ENCODE peak calls at places on chromosomes 1 and 21, in nine cellular contexts. One of them, this sample, is unnamed. For H3K27me3 and H3K9me2, the result is how much of the 10 kb centered on the place peaks cover.

GRCh38 chr1:211638246-211638645 is 37.2 kb downstream of the NEK2 start:
- DNase-seq in PC-3: no peak
- DNase-seq in HCT116: no peak
- DNase-seq in Karpas-422: no peak
- DNase-seq in SK-N-SH: no peak
- DNase-seq in GM23338: no peak
- DNase-seq in PC-9: no peak
- DNase-seq in hepatocyte: no peak
- DNase-seq in MM.1S: no peak
- DNase-seq in this sample: no peak

GRCh38 chr1:31981976-31982375 is 31.7 kb upstream of the KHDRBS1 start:
- DNase-seq in MM.1S: peak
- DNase-seq in SK-N-SH: no peak
- DNase-seq in hepatocyte: no peak
- DNase-seq in Karpas-422: no peak
- DNase-seq in PC-9: no peak
- DNase-seq in GM23338: no peak
- DNase-seq in HCT116: no peak
- DNase-seq in PC-3: peak
- DNase-seq in this sample: no peak

GRCh38 chr1:74324684-74325448 is 89.7 kb downstream of the TNNI3K start:
- DNase-seq in Karpas-422: no peak
- DNase-seq in GM23338: peak
- DNase-seq in PC-9: no peak
- DNase-seq in SK-N-SH: no peak
- DNase-seq in hepatocyte: no peak
- DNase-seq in MM.1S: no peak
- DNase-seq in HCT116: no peak
- DNase-seq in PC-3: no peak
- DNase-seq in this sample: no peak

GRCh38 chr1:34049477-34049876 is 115.6 kb downstream of the CSMD2 start:
- DNase-seq in Karpas-422: no peak
- DNase-seq in HCT116: no peak
- DNase-seq in SK-N-SH: no peak
- DNase-seq in hepatocyte: no peak
- DNase-seq in MM.1S: no peak
- DNase-seq in GM23338: no peak
- DNase-seq in PC-3: no peak
- DNase-seq in PC-9: no peak
- DNase-seq in this sample: no peak

GRCh38 chr1:37519613-37520012 is 5.0 kb upstream of the MEAF6 start:
- DNase-seq in Karpas-422: no peak
- DNase-seq in PC-3: no peak
- DNase-seq in hepatocyte: no peak
- DNase-seq in GM23338: no peak
- DNase-seq in PC-9: no peak
- DNase-seq in HCT116: no peak
- DNase-seq in MM.1S: no peak
- DNase-seq in SK-N-SH: no peak
- DNase-seq in this sample: no peak

GRCh38 chr1:117501275-117501674 is 104.6 kb upstream of the TENT5C start:
- DNase-seq in PC-3: peak
- DNase-seq in hepatocyte: no peak
- DNase-seq in SK-N-SH: no peak
- DNase-seq in MM.1S: no peak
- DNase-seq in Karpas-422: no peak
- DNase-seq in HCT116: no peak
- DNase-seq in GM23338: no peak
- DNase-seq in PC-9: no peak
- DNase-seq in this sample: peak

GRCh38 chr1:145987926-145988325 is 8.5 kb downstream of the TXNIP start:
- DNase-seq in Karpas-422: no peak
- DNase-seq in MM.1S: no peak
- DNase-seq in PC-9: no peak
- DNase-seq in hepatocyte: no peak
- DNase-seq in PC-3: no peak
- DNase-seq in SK-N-SH: no peak
- DNase-seq in GM23338: no peak
- DNase-seq in HCT116: no peak
- DNase-seq in this sample: no peak

GRCh38 chr1:100622037-100622436 is 84.1 kb downstream of the GPR88 start:
- DNase-seq in HCT116: peak
- DNase-seq in PC-3: peak
- DNase-seq in MM.1S: no peak
- DNase-seq in SK-N-SH: no peak
- DNase-seq in Karpas-422: peak
- DNase-seq in hepatocyte: peak
- DNase-seq in PC-9: peak
- DNase-seq in GM23338: peak
- DNase-seq in this sample: peak

GRCh38 chr1:43435146-43436145 is 18.3 kb downstream of the HYI start:
- DNase-seq in SK-N-SH: no peak
- DNase-seq in Karpas-422: no peak
- DNase-seq in PC-3: no peak
- DNase-seq in GM23338: peak
- DNase-seq in PC-9: no peak
- DNase-seq in HCT116: no peak
- DNase-seq in MM.1S: no peak
- DNase-seq in hepatocyte: no peak
- DNase-seq in this sample: peak

GRCh38 chr1:223242382-223242955 is 99.4 kb upstream of the TLR5 start:
- DNase-seq in HCT116: no peak
- DNase-seq in PC-9: no peak
- DNase-seq in MM.1S: no peak
- DNase-seq in Karpas-422: no peak
- DNase-seq in PC-3: no peak
- DNase-seq in hepatocyte: no peak
- DNase-seq in SK-N-SH: no peak
- DNase-seq in GM23338: no peak
- DNase-seq in this sample: peak

GRCh38 chr1:241934181-241934815 is 23.3 kb upstream of the BECN2 start:
- DNase-seq in SK-N-SH: no peak
- DNase-seq in PC-9: no peak
- DNase-seq in HCT116: no peak
- DNase-seq in PC-3: no peak
- DNase-seq in Karpas-422: no peak
- DNase-seq in MM.1S: no peak
- DNase-seq in GM23338: peak
- DNase-seq in hepatocyte: peak
- DNase-seq in this sample: peak

GRCh38 chr1:183040600-183040999 is 17.4 kb downstream of the LAMC1 start:
- DNase-seq in SK-N-SH: peak
- DNase-seq in HCT116: no peak
- DNase-seq in GM23338: no peak
- DNase-seq in MM.1S: no peak
- DNase-seq in PC-9: no peak
- DNase-seq in PC-3: no peak
- DNase-seq in Karpas-422: no peak
- DNase-seq in hepatocyte: no peak
- DNase-seq in this sample: peak

GRCh38 chr21:40901690-40902089 is 54.7 kb upstream of the DSCAM start:
- DNase-seq in HCT116: no peak
- DNase-seq in PC-9: no peak
- DNase-seq in SK-N-SH: no peak
- DNase-seq in hepatocyte: no peak
- DNase-seq in MM.1S: no peak
- DNase-seq in Karpas-422: no peak
- DNase-seq in PC-3: no peak
- DNase-seq in GM23338: no peak
- DNase-seq in this sample: no peak

GRCh38 chr1:53735681-53736080 is 3.3 kb downstream of the GLIS1 start:
- DNase-seq in HCT116: no peak
- DNase-seq in PC-9: no peak
- DNase-seq in hepatocyte: no peak
- DNase-seq in GM23338: no peak
- DNase-seq in MM.1S: peak
- DNase-seq in Karpas-422: no peak
- DNase-seq in SK-N-SH: no peak
- DNase-seq in PC-3: no peak
- DNase-seq in this sample: no peak
- H3K27me3 ChIP-seq in HCT116: under half
- H3K27me3 ChIP-seq in PC-9: half or more
- H3K27me3 ChIP-seq in hepatocyte: half or more
- H3K27me3 ChIP-seq in GM23338: half or more
- H3K27me3 ChIP-seq in MM.1S: under half
- H3K27me3 ChIP-seq in Karpas-422: under half
- H3K27me3 ChIP-seq in SK-N-SH: under half
- H3K27me3 ChIP-seq in PC-3: under half
- H3K27me3 ChIP-seq in this sample: under half

GRCh38 chr1:230850547-230850946 is 17.8 kb downstream of the C1orf198 start:
- DNase-seq in MM.1S: no peak
- DNase-seq in hepatocyte: no peak
- DNase-seq in PC-9: no peak
- DNase-seq in HCT116: no peak
- DNase-seq in GM23338: no peak
- DNase-seq in SK-N-SH: no peak
- DNase-seq in PC-3: no peak
- DNase-seq in Karpas-422: no peak
- DNase-seq in this sample: no peak

GRCh38 chr1:230849451-230850194 is 18.7 kb downstream of the C1orf198 start:
- DNase-seq in SK-N-SH: no peak
- DNase-seq in PC-9: no peak
- DNase-seq in Karpas-422: no peak
- DNase-seq in PC-3: peak
- DNase-seq in HCT116: no peak
- DNase-seq in GM23338: no peak
- DNase-seq in MM.1S: no peak
- DNase-seq in hepatocyte: peak
- DNase-seq in this sample: peak

GRCh38 chr1:230852959-230853358 is 15.4 kb downstream of the C1orf198 start:
- DNase-seq in GM23338: no peak
- DNase-seq in PC-3: no peak
- DNase-seq in HCT116: no peak
- DNase-seq in hepatocyte: no peak
- DNase-seq in MM.1S: no peak
- DNase-seq in SK-N-SH: no peak
- DNase-seq in PC-9: no peak
- DNase-seq in Karpas-422: no peak
- DNase-seq in this sample: no peak

GRCh38 chr1:230853736-230854135 is 14.6 kb downstream of the C1orf198 start:
- DNase-seq in MM.1S: no peak
- DNase-seq in hepatocyte: no peak
- DNase-seq in SK-N-SH: no peak
- DNase-seq in Karpas-422: no peak
- DNase-seq in GM23338: no peak
- DNase-seq in PC-3: no peak
- DNase-seq in PC-9: no peak
- DNase-seq in HCT116: no peak
- DNase-seq in this sample: no peak

DNA sequence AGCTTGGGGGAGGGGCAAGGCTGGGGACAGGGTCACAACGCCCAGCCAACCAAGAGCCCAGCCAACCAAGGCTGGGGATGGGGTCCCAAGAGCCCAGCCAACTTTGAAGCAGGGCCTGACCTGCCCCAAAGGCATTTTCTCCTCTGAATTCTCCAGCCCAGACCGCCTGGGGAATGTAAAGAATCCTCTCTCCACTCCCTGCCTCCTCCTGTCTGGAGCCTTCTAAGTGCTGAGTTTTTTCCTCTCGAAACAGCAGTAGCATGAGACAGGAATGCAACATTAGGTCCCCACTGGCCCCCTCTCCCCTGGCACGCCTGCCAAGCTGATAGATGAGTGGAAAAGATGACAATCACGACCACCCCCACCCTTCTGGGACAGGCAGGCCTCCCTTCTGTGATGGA is 17.0 kb downstream of the C1orf198 start:
- DNase-seq in HCT116: no peak
- DNase-seq in Karpas-422: no peak
- DNase-seq in SK-N-SH: no peak
- DNase-seq in PC-3: no peak
- DNase-seq in MM.1S: no peak
- DNase-seq in GM23338: peak
- DNase-seq in hepatocyte: peak
- DNase-seq in PC-9: no peak
- DNase-seq in this sample: peak
- H3K4me2 ChIP-seq in HCT116: no peak
- H3K4me2 ChIP-seq in Karpas-422: no peak
- H3K4me2 ChIP-seq in SK-N-SH: peak
- H3K4me2 ChIP-seq in PC-3: no peak
- H3K4me2 ChIP-seq in MM.1S: no peak
- H3K4me2 ChIP-seq in GM23338: no peak
- H3K4me2 ChIP-seq in hepatocyte: no peak
- H3K4me2 ChIP-seq in PC-9: no peak
- H3K4me2 ChIP-seq in this sample: no peak

DNA sequence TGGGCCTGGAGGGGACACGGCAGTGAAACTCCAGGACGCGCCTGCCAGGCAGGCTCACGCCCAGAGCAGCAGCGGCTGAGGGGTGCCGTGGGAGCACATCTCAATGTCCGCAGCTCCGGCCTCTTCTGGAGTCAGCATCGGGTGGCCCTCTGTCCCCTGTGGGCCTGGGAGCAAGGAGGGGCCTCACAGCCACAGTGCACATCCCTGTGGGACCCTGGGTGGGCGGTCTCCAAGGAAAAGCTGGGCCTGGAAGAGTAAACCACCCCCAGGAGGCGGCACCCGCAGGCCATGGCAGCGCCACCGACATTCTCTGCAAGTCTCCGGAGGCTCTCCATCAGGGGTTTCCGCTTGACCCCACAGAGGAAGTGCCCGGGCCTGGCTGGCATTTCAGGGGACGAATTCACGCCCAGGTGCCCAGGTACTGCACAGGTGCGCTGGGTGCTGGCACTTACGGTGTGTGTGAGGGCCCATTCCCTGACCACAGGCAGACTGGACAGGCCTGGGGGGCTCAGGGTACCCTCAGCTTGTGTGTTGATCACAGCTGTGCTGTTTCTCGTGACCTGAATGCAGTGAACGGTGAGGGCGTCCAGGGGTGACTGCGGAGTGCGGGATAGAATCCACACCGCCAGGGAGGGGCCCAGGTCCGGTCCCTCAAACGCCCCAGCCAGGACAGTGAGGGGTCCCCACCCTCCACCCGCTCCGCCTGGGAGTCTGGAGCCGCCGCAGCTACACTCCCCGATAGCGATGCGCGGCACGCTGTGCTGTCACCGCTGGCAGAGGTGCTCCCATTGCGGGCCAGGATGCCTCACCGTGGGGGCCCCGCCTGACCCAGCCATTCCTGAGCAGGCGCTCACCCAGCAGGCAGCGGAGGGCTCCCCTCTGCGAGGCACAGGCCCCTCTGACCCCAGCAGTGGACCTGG is 16.6 kb upstream of the RNF223 start:
- DNase-seq in hepatocyte: no peak
- DNase-seq in MM.1S: no peak
- DNase-seq in PC-3: no peak
- DNase-seq in SK-N-SH: peak
- DNase-seq in PC-9: no peak
- DNase-seq in Karpas-422: no peak
- DNase-seq in GM23338: no peak
- DNase-seq in HCT116: no peak
- DNase-seq in this sample: no peak
- H3K9me2 ChIP-seq in hepatocyte: under half
- H3K9me2 ChIP-seq in MM.1S: under half
- H3K9me2 ChIP-seq in PC-3: under half
- H3K9me2 ChIP-seq in SK-N-SH: under half
- H3K9me2 ChIP-seq in PC-9: under half
- H3K9me2 ChIP-seq in Karpas-422: under half
- H3K9me2 ChIP-seq in GM23338: under half
- H3K9me2 ChIP-seq in HCT116: under half
- H3K9me2 ChIP-seq in this sample: under half

GRCh38 chr1:181482521-181483083 is 715 bp upstream of the CACNA1E start:
- DNase-seq in MM.1S: peak
- DNase-seq in PC-3: no peak
- DNase-seq in Karpas-422: no peak
- DNase-seq in SK-N-SH: peak
- DNase-seq in HCT116: no peak
- DNase-seq in hepatocyte: peak
- DNase-seq in PC-9: no peak
- DNase-seq in GM23338: peak
- DNase-seq in this sample: peak
- H3K27me3 ChIP-seq in MM.1S: under half
- H3K27me3 ChIP-seq in PC-3: half or more
- H3K27me3 ChIP-seq in Karpas-422: under half
- H3K27me3 ChIP-seq in SK-N-SH: under half
- H3K27me3 ChIP-seq in HCT116: under half
- H3K27me3 ChIP-seq in hepatocyte: half or more
- H3K27me3 ChIP-seq in PC-9: half or more
- H3K27me3 ChIP-seq in GM23338: half or more
- H3K27me3 ChIP-seq in this sample: half or more